ENCODE peak calls at places on chromosomes 12 and 14, in seven cellular contexts. B is T follicular helper cell; M is GM10248; W is fibroblast of villous mesenchyme; H is SJCRH30; L is CD4-positive, CD25-positive, alpha-beta regulatory T cell; K is GM23248. N is an unnamed sample.

GRCh38 chr12:130953783-130954543 is at the start of gene ADGRD1:
- DNase-seq in L (no peak), W (peak; percentile 56), M (peak; percentile 42), B (no peak), K (peak; percentile 74), H (no peak), N (no peak)

GRCh38 chr12:101691697-101692096 is 5.7 kb upstream of the CHPT1 start:
- DNase-seq in B (no peak), L (no peak), M (no peak), H (no peak), W (no peak), K (no peak), N (no peak)

GRCh38 chr14:67567654-67568053 is 32.4 kb downstream of the PIGH start:
- DNase-seq in W (no peak), L (no peak), K (no peak), B (no peak), M (no peak), H (no peak), N (no peak)

GRCh38 chr14:85366226-85366625 is 163.7 kb upstream of the FLRT2 start:
- DNase-seq in M (no peak), H (no peak), B (no peak), L (no peak), W (no peak), K (no peak), N (no peak)

GRCh38 chr12:113477842-113478215 is 6.2 kb upstream of the LHX5 start:
- DNase-seq in H (no peak), B (no peak), W (no peak), M (no peak), K (no peak), L (no peak), N (no peak)

GRCh38 chr12:67482751-67483661 is 165.5 kb upstream of the DYRK2 start:
- DNase-seq in B (peak; percentile 71), W (peak; percentile 37), K (peak; percentile 59), M (no peak), L (peak; percentile 73), H (peak; percentile 55), N (peak; percentile 79)

GRCh38 chr12:47400251-47400650 is 305.6 kb downstream of the RPAP3 start:
- DNase-seq in H (no peak), K (peak; percentile 31), L (no peak), B (no peak), W (peak; percentile 52), M (no peak), N (no peak)

GRCh38 chr14:75783602-75784313 is 122.7 kb downstream of the TTLL5 start:
- DNase-seq in M (no peak), L (no peak), W (no peak), B (no peak), H (no peak), K (no peak), N (no peak)

GRCh38 chr12:83793616-83794015 is 1106.9 kb downstream of the TMTC2 start:
- DNase-seq in K (peak; percentile 7), L (no peak), H (no peak), W (no peak), B (no peak), M (no peak), N (no peak)

GRCh38 chr12:18886962-18887361 is 149.0 kb downstream of the CAPZA3 start:
- DNase-seq in W (no peak), K (no peak), M (no peak), B (no peak), H (no peak), L (no peak), N (no peak)

N was measured in naive thymus-derived CD8-positive, alpha-beta T cell.